ENCODE peak calls at places on chromosomes 12 and 14, in nine cellular contexts. O is NCI-H2107; V is GM13977; A is neural progenitor cell; M is Caco-2; H is vagina; E is lower leg skin; Z is NCI-H1092 treated with DMSO at 0.1 percent for 48 hours; J is CD8-positive, alpha-beta T cell. Y is an unnamed sample.

GRCh38 chr12:71075743-71076142 is 82.1 kb downstream of the TSPAN8 start:
- DNase-seq in O (no peak), V (no peak), A (no peak), M (no peak), H (no peak), E (no peak), Z (no peak), J (no peak), Y (no peak)

GRCh38 chr12:58458093-58458492 is 462.2 kb downstream of the LRIG3 start:
- DNase-seq in O (no peak), V (no peak), A (no peak), M (no peak), H (no peak), E (no peak), Z (no peak), J (no peak), Y (no peak)

GRCh38 chr14:87615822-87616679 is 376.9 kb downstream of the GALC start:
- DNase-seq in O (peak), V (peak), A (peak), M (peak), H (no peak), E (no peak), Z (peak), J (no peak), Y (peak)

GRCh38 chr12:6613015-6613775 is 6.0 kb upstream of the CHD4 start:
- DNase-seq in O (peak), V (peak), A (peak), M (peak), H (peak), E (peak), Z (peak), J (no peak), Y (no peak)

GRCh38 chr12:48717252-48717695 is 767 bp upstream of the CCNT1 start:
- DNase-seq in O (no peak), V (peak), A (peak), M (no peak), H (no peak), E (no peak), Z (no peak), J (no peak), Y (peak)

GRCh38 chr14:55754471-55754870 is 174.5 kb downstream of the KTN1 start:
- DNase-seq in O (no peak), V (no peak), A (no peak), M (no peak), H (no peak), E (no peak), Z (no peak), J (no peak), Y (no peak)

GRCh38 chr12:6074979-6075585 is 49.4 kb downstream of the VWF start:
- DNase-seq in O (no peak), V (peak), A (peak), M (no peak), H (no peak), E (no peak), Z (no peak), J (no peak), Y (no peak)

GRCh38 chr14:53882684-53883083 is 73.9 kb downstream of the BMP4 start:
- DNase-seq in O (no peak), V (peak), A (no peak), M (no peak), H (no peak), E (no peak), Z (no peak), J (no peak), Y (peak)

GRCh38 chr14:98489115-98489514 is 782.9 kb downstream of the BCL11B start:
- DNase-seq in O (no peak), V (no peak), A (no peak), M (no peak), H (no peak), E (no peak), Z (no peak), J (no peak), Y (no peak)

GRCh38 chr12:91272456-91273063 is 89.9 kb upstream of the DCN start:
- DNase-seq in O (no peak), V (no peak), A (peak), M (no peak), H (no peak), E (peak), Z (no peak), J (no peak), Y (no peak)

GRCh38 chr14:73714656-73715081 is 485 bp upstream of the PNMA1 start:
- DNase-seq in O (no peak), V (no peak), A (no peak), M (no peak), H (no peak), E (no peak), Z (peak), J (no peak), Y (no peak)

GRCh38 chr12:89067436-89067835 is 284.9 kb downstream of the DUSP6 start:
- DNase-seq in O (no peak), V (no peak), A (no peak), M (no peak), H (no peak), E (no peak), Z (no peak), J (no peak), Y (no peak)

GRCh38 chr12:49260165-49260564 is 4.7 kb upstream of the TUBA1C start:
- DNase-seq in O (no peak), V (no peak), A (no peak), M (no peak), H (no peak), E (no peak), Z (no peak), J (no peak), Y (no peak)

GRCh38 chr14:103581954-103582703 is 19.4 kb downstream of the COA8 start:
- DNase-seq in O (no peak), V (no peak), A (no peak), M (no peak), H (no peak), E (peak), Z (no peak), J (no peak), Y (no peak)

GRCh38 chr12:91965781-91966180 is 179.9 kb downstream of the BTG1 start:
- DNase-seq in O (no peak), V (no peak), A (peak), M (no peak), H (no peak), E (no peak), Z (no peak), J (no peak), Y (no peak)

GRCh38 chr14:56590535-56590951 is 10.9 kb downstream of the TMEM260 start:
- DNase-seq in O (peak), V (no peak), A (peak), M (no peak), H (no peak), E (no peak), Z (no peak), J (no peak), Y (no peak)

GRCh38 chr12:110930348-110931314 is 10.3 kb upstream of the MYL2 start:
- DNase-seq in O (no peak), V (no peak), A (no peak), M (no peak), H (peak), E (no peak), Z (no peak), J (no peak), Y (no peak)

GRCh38 chr14:34237098-34237497 is 224.9 kb downstream of the SPTSSA start:
- DNase-seq in O (no peak), V (no peak), A (no peak), M (no peak), H (no peak), E (no peak), Z (no peak), J (no peak), Y (no peak)

GRCh38 chr12:102503871-102504270 is 23.5 kb upstream of the IGF1 start:
- DNase-seq in O (no peak), V (no peak), A (no peak), M (no peak), H (no peak), E (no peak), Z (no peak), J (no peak), Y (no peak)

GRCh38 chr12:110252716-110253115 is 28.3 kb upstream of the ATP2A2 start:
- DNase-seq in O (no peak), V (no peak), A (no peak), M (peak), H (no peak), E (no peak), Z (no peak), J (no peak), Y (no peak)

GRCh38 chr14:78340250-78340649 is 170.1 kb downstream of the NRXN3 start:
- DNase-seq in O (no peak), V (no peak), A (no peak), M (no peak), H (no peak), E (no peak), Z (no peak), J (no peak), Y (no peak)

GRCh38 chr12:96108321-96108720 is 72.9 kb upstream of the LTA4H start:
- DNase-seq in O (no peak), V (no peak), A (no peak), M (no peak), H (no peak), E (peak), Z (no peak), J (no peak), Y (no peak)

GRCh38 chr12:113867258-113867657 is 98.9 kb downstream of the RBM19 start:
- DNase-seq in O (no peak), V (no peak), A (peak), M (no peak), H (no peak), E (no peak), Z (peak), J (no peak), Y (no peak)

GRCh38 chr14:53338192-53338591 is 185.1 kb upstream of the DDHD1 start:
- DNase-seq in O (no peak), V (no peak), A (no peak), M (no peak), H (no peak), E (no peak), Z (no peak), J (no peak), Y (no peak)

GRCh38 chr12:57280234-57281062 is 29.5 kb upstream of the STAC3 start:
- DNase-seq in O (no peak), V (peak), A (no peak), M (peak), H (no peak), E (peak), Z (no peak), J (peak), Y (peak)

GRCh38 chr12:69534389-69534822 is 50.9 kb upstream of the CCT2 start:
- DNase-seq in O (no peak), V (peak), A (peak), M (peak), H (no peak), E (peak), Z (peak), J (no peak), Y (peak)

GRCh38 chr14:77041837-77042557 is 13.5 kb upstream of the IRF2BPL start:
- DNase-seq in O (no peak), V (no peak), A (no peak), M (no peak), H (no peak), E (peak), Z (peak), J (no peak), Y (no peak)

GRCh38 chr12:1517007-1517406 is 77.4 kb downstream of the FBXL14 start:
- DNase-seq in O (no peak), V (no peak), A (peak), M (no peak), H (no peak), E (no peak), Z (peak), J (no peak), Y (no peak)

GRCh38 chr14:88950069-88950468 is 125.6 kb downstream of the TTC8 start:
- DNase-seq in O (no peak), V (no peak), A (peak), M (no peak), H (no peak), E (no peak), Z (no peak), J (no peak), Y (no peak)

GRCh38 chr12:26113194-26113654 is 11.6 kb downstream of the BHLHE41 start:
- DNase-seq in O (no peak), V (no peak), A (peak), M (no peak), H (no peak), E (no peak), Z (no peak), J (no peak), Y (no peak)

GRCh38 chr12:62268956-62269355 is 8.8 kb downstream of the USP15 start:
- DNase-seq in O (no peak), V (no peak), A (no peak), M (no peak), H (no peak), E (no peak), Z (no peak), J (no peak), Y (no peak)

GRCh38 chr12:101027816-101028215 is 182.2 kb downstream of the SLC5A8 start:
- DNase-seq in O (no peak), V (no peak), A (no peak), M (no peak), H (no peak), E (no peak), Z (no peak), J (no peak), Y (no peak)

GRCh38 chr14:68527329-68527851 is 265.5 kb downstream of the ZFP36L1 start:
- DNase-seq in O (no peak), V (no peak), A (peak), M (no peak), H (peak), E (peak), Z (no peak), J (no peak), Y (no peak)

GRCh38 chr14:45679852-45680251 is 426.9 kb upstream of the MIS18BP1 start:
- DNase-seq in O (no peak), V (no peak), A (no peak), M (no peak), H (no peak), E (no peak), Z (no peak), J (no peak), Y (no peak)

GRCh38 chr14:57732886-57733285 is 133.0 kb downstream of the SLC35F4 start:
- DNase-seq in O (no peak), V (no peak), A (no peak), M (no peak), H (no peak), E (no peak), Z (peak), J (no peak), Y (no peak)

GRCh38 chr12:49924847-49925246 is 21.1 kb upstream of the FAIM2 start:
- DNase-seq in O (no peak), V (no peak), A (no peak), M (no peak), H (no peak), E (no peak), Z (no peak), J (no peak), Y (no peak)

GRCh38 chr14:53528114-53528513 is 375.0 kb upstream of the DDHD1 start:
- DNase-seq in O (no peak), V (no peak), A (no peak), M (no peak), H (no peak), E (no peak), Z (no peak), J (no peak), Y (no peak)